ENCODE peak calls at places on chromosomes 5 and 9, in six cellular contexts. G is H7, N is ovary, C is Karpas-422, D is foreskin fibroblast, Q is IMR-90. L is an unnamed sample.

GRCh38 chr5:149913449-149914419 is 30.9 kb downstream of the PDE6A start:
- DNase-seq in G (no peak), N (no peak), C (no peak), D (no peak), Q (no peak), L (no peak)

GRCh38 chr9:121734465-121734864 is 83.0 kb downstream of the DAB2IP start:
- DNase-seq in G (no peak), N (no peak), C (no peak), D (peak), Q (peak), L (no peak)

GRCh38 chr5:156529902-156530301 is 202.9 kb downstream of the SGCD start:
- DNase-seq in G (no peak), N (no peak), C (no peak), D (peak), Q (peak), L (no peak)

GRCh38 chr5:96324708-96325107 is 108.3 kb downstream of the PCSK1 start:
- DNase-seq in G (no peak), N (no peak), C (no peak), D (peak), Q (peak), L (no peak)

GRCh38 chr9:136997830-136998234 is 1.5 kb upstream of the CLIC3 start:
- DNase-seq in G (no peak), N (no peak), C (no peak), D (no peak), Q (no peak), L (no peak)

GRCh38 chr5:163913548-163913947 is 408.1 kb downstream of the MAT2B start:
- DNase-seq in G (no peak), N (no peak), C (peak), D (peak), Q (peak), L (no peak)

GRCh38 chr5:159805021-159805420 is 111.3 kb upstream of the ADRA1B start:
- DNase-seq in G (no peak), N (no peak), C (no peak), D (peak), Q (no peak), L (no peak)

GRCh38 chr9:79403495-79403894 is 168.3 kb upstream of the TLE4 start:
- DNase-seq in G (no peak), N (no peak), C (no peak), D (no peak), Q (no peak), L (no peak)

GRCh38 chr5:175517824-175518450 is 39.6 kb downstream of the SFXN1 start:
- DNase-seq in G (no peak), N (no peak), C (no peak), D (no peak), Q (peak), L (no peak)

GRCh38 chr5:10567781-10568321 is 4.0 kb downstream of the ANKRD33B start:
- DNase-seq in G (no peak), N (no peak), C (no peak), D (peak), Q (peak), L (no peak)

GRCh38 chr5:178333821-178334481 is 101.3 kb upstream of the PHYKPL start:
- DNase-seq in G (no peak), N (peak), C (no peak), D (no peak), Q (no peak), L (no peak)

GRCh38 chr5:150545246-150545645 is 37.3 kb downstream of the NDST1 start:
- DNase-seq in G (no peak), N (no peak), C (no peak), D (no peak), Q (no peak), L (no peak)

GRCh38 chr5:157608972-157609565 is 33.5 kb upstream of the ADAM19 start:
- DNase-seq in G (no peak), N (no peak), C (no peak), D (no peak), Q (no peak), L (no peak)

GRCh38 chr9:122056484-122056883 is 36.6 kb downstream of the TTLL11 start:
- DNase-seq in G (peak), N (no peak), C (no peak), D (no peak), Q (no peak), L (no peak)

GRCh38 chr5:9440517-9440916 is 105.4 kb downstream of the SEMA5A start:
- DNase-seq in G (no peak), N (no peak), C (no peak), D (peak), Q (peak), L (no peak)

GRCh38 chr9:114694146-114694545 is 12.2 kb upstream of the TEX48 start:
- DNase-seq in G (no peak), N (no peak), C (no peak), D (no peak), Q (peak), L (no peak)

GRCh38 chr9:128979111-128979510 is 31.6 kb downstream of the NUP188 start:
- DNase-seq in G (no peak), N (no peak), C (no peak), D (peak), Q (no peak), L (no peak)

GRCh38 chr9:73038613-73039012 is 85.8 kb upstream of the ALDH1A1 start:
- DNase-seq in G (no peak), N (peak), C (no peak), D (peak), Q (no peak), L (no peak)

GRCh38 chr9:87063883-87064282 is 116.6 kb upstream of the GAS1 start:
- DNase-seq in G (no peak), N (no peak), C (no peak), D (peak), Q (peak), L (no peak)

GRCh38 chr9:91776409-91777365 is 173.3 kb downstream of the ROR2 start:
- DNase-seq in G (no peak), N (no peak), C (no peak), D (peak), Q (peak), L (no peak)

GRCh38 chr9:112754578-112754977 is 4.0 kb downstream of the SNX30 start:
- DNase-seq in G (no peak), N (no peak), C (peak), D (peak), Q (peak), L (peak)

GRCh38 chr9:95283678-95284077 is 33.8 kb downstream of the FANCC start:
- DNase-seq in G (no peak), N (no peak), C (no peak), D (peak), Q (no peak), L (no peak)

GRCh38 chr5:120405923-120406322 is 58.2 kb upstream of the PRR16 start:
- DNase-seq in G (no peak), N (no peak), C (no peak), D (peak), Q (peak), L (no peak)

GRCh38 chr5:74476197-74477081 is 164.1 kb downstream of the ENC1 start:
- DNase-seq in G (no peak), N (no peak), C (no peak), D (no peak), Q (no peak), L (no peak)

GRCh38 chr5:100131161-100131560 is 404.0 kb upstream of the FAM174A start:
- DNase-seq in G (no peak), N (no peak), C (no peak), D (no peak), Q (no peak), L (no peak)

GRCh38 chr5:142758062-142758802 is 11.9 kb upstream of the ARHGAP26 start:
- DNase-seq in G (no peak), N (no peak), C (no peak), D (no peak), Q (no peak), L (no peak)

GRCh38 chr5:73654171-73654811 is 28.3 kb downstream of the ARHGEF28 start:
- DNase-seq in G (no peak), N (no peak), C (no peak), D (peak), Q (peak), L (no peak)

GRCh38 chr9:130994546-130995398 is 14.2 kb upstream of the LAMC3 start:
- DNase-seq in G (no peak), N (no peak), C (no peak), D (no peak), Q (no peak), L (no peak)

GRCh38 chr5:179486596-179487051 is 63.7 kb upstream of the RUFY1 start:
- DNase-seq in G (no peak), N (no peak), C (no peak), D (peak), Q (peak), L (no peak)

GRCh38 chr9:120904999-120905793 is 21.4 kb downstream of the TRAF1 start:
- DNase-seq in G (no peak), N (no peak), C (no peak), D (no peak), Q (no peak), L (no peak)

GRCh38 chr5:60945760-60946253 is 802 bp downstream of the NDUFAF2 start:
- DNase-seq in G (peak), N (peak), C (peak), D (peak), Q (peak), L (no peak)

GRCh38 chr5:174642816-174643405 is 81.5 kb upstream of the MSX2 start:
- DNase-seq in G (no peak), N (no peak), C (no peak), D (no peak), Q (no peak), L (no peak)

GRCh38 chr5:150412319-150413175 is at the start of gene CD74:
- DNase-seq in G (peak), N (peak), C (peak), D (peak), Q (peak), L (no peak)

GRCh38 chr9:97419315-97419867 is 7.5 kb downstream of the TDRD7 start:
- DNase-seq in G (no peak), N (no peak), C (no peak), D (peak), Q (peak), L (no peak)

GRCh38 chr5:62354028-62354874 is 48.2 kb downstream of the KIF2A start:
- DNase-seq in G (no peak), N (no peak), C (peak), D (peak), Q (peak), L (peak)

GRCh38 chr9:96169488-96169887 is 132.5 kb downstream of the HSD17B3 start:
- DNase-seq in G (peak), N (peak), C (no peak), D (peak), Q (peak), L (no peak)

GRCh38 chr5:27475063-27475462 is 436.7 kb upstream of the CDH9 start:
- DNase-seq in G (no peak), N (no peak), C (no peak), D (no peak), Q (no peak), L (no peak)
- H3K4me3 ChIP-seq in G (peak), N (no peak), C (no peak), D (no peak), Q (no peak), L (no peak)

GRCh38 chr5:165138261-165138660 is 1632.8 kb downstream of the MAT2B start:
- DNase-seq in G (no peak), N (no peak), C (no peak), D (no peak), Q (no peak), L (no peak)
- H3K4me3 ChIP-seq in G (no peak), N (no peak), C (no peak), D (no peak), Q (no peak), L (no peak)

DNA sequence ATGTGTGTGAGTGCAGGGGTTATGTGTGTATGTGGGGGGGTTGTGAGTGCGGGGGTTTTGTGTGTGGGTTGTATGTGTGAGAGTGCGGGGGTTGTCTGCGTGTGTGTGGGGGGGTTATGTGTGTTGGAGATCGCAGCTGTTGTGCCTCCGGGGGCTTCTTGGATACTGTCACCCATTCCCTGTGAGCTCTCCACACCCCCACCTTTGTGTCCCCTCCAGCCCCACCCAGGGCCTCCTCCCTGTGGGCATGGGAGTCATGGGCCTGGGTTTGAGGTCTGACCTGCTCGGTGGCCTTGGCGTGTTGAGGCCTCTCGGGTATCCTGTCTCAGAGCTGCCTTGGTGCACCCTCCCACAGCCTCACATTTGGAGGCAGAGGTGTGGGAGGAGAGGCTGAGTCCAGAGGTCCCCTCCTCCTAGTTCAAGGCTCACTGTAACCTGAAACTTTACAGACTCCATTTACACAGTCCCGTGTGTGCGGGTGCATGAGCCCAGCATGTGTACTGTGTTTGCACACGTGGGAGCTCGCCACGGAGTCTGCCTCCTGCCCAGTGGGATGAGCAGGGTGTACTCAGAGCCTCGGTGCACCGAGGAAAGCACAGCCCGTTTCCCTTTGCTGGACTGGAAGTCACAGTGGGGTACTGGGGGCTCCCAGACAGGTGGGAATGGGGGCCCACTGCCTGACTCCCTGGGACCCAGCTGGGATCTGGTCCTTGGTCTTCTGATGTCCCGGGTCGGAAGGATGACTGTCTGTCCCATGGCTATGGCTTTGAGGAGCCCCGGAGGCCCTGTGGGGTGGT is 43.4 kb downstream of the RXRA start:
- DNase-seq in G (no peak), N (no peak), C (no peak), D (no peak), Q (no peak), L (no peak)
- H3K4me3 ChIP-seq in G (no peak), N (no peak), C (no peak), D (no peak), Q (no peak), L (no peak)

GRCh38 chr5:137415231-137415681 is 83.9 kb downstream of the SPOCK1 start:
- DNase-seq in G (no peak), N (no peak), C (no peak), D (peak), Q (peak), L (no peak)
- H3K4me3 ChIP-seq in G (no peak), N (no peak), C (no peak), D (no peak), Q (no peak), L (no peak)

GRCh38 chr9:109012009-109012875 is 1.1 kb downstream of the CTNNAL1 start:
- DNase-seq in G (no peak), N (peak), C (peak), D (peak), Q (peak), L (no peak)

GRCh38 chr9:109013678-109014145 is 413 bp upstream of the CTNNAL1 start:
- DNase-seq in G (no peak), N (no peak), C (no peak), D (peak), Q (no peak), L (no peak)

GRCh38 chr9:109014267-109015025 is 1.1 kb upstream of the CTNNAL1 start:
- DNase-seq in G (peak), N (peak), C (no peak), D (peak), Q (peak), L (no peak)

GRCh38 chr9:109012876-109013677 is at the start of gene CTNNAL1:
- DNase-seq in G (peak), N (peak), C (peak), D (peak), Q (peak), L (peak)

GRCh38 chr9:109010676-109011655 is 2.3 kb downstream of the CTNNAL1 start:
- DNase-seq in G (no peak), N (no peak), C (peak), D (peak), Q (peak), L (no peak)
- H3K4me3 ChIP-seq in G (no peak), N (peak), C (peak), D (peak), Q (no peak), L (no peak)

GRCh38 chr5:31990701-31991110 is 183.4 kb downstream of the GOLPH3 start:
- DNase-seq in G (no peak), N (no peak), C (no peak), D (peak), Q (no peak), L (no peak)

GRCh38 chr5:31995011-31995410 is 179.1 kb downstream of the GOLPH3 start:
- DNase-seq in G (no peak), N (no peak), C (no peak), D (no peak), Q (no peak), L (no peak)

GRCh38 chr5:31992377-31992776 is 181.7 kb downstream of the GOLPH3 start:
- DNase-seq in G (no peak), N (no peak), C (no peak), D (no peak), Q (no peak), L (no peak)

GRCh38 chr5:31995714-31996113 is 178.4 kb downstream of the GOLPH3 start:
- DNase-seq in G (no peak), N (no peak), C (no peak), D (no peak), Q (no peak), L (peak)

GRCh38 chr5:31993182-31993961 is 180.7 kb downstream of the GOLPH3 start:
- DNase-seq in G (no peak), N (no peak), C (no peak), D (peak), Q (peak), L (no peak)
- H3K4me3 ChIP-seq in G (no peak), N (no peak), C (no peak), D (no peak), Q (no peak), L (no peak)

GRCh38 chr9:99076030-99076429 is 28.9 kb upstream of the TGFBR1 start:
- DNase-seq in G (no peak), N (no peak), C (no peak), D (no peak), Q (no peak), L (no peak)

GRCh38 chr9:99075246-99075912 is 29.5 kb upstream of the TGFBR1 start:
- DNase-seq in G (no peak), N (no peak), C (no peak), D (peak), Q (peak), L (no peak)

GRCh38 chr9:99074902-99075245 is 30.0 kb upstream of the TGFBR1 start:
- DNase-seq in G (no peak), N (no peak), C (no peak), D (no peak), Q (no peak), L (no peak)

GRCh38 chr9:99078731-99079130 is 26.2 kb upstream of the TGFBR1 start:
- DNase-seq in G (no peak), N (no peak), C (no peak), D (no peak), Q (no peak), L (no peak)

DNA sequence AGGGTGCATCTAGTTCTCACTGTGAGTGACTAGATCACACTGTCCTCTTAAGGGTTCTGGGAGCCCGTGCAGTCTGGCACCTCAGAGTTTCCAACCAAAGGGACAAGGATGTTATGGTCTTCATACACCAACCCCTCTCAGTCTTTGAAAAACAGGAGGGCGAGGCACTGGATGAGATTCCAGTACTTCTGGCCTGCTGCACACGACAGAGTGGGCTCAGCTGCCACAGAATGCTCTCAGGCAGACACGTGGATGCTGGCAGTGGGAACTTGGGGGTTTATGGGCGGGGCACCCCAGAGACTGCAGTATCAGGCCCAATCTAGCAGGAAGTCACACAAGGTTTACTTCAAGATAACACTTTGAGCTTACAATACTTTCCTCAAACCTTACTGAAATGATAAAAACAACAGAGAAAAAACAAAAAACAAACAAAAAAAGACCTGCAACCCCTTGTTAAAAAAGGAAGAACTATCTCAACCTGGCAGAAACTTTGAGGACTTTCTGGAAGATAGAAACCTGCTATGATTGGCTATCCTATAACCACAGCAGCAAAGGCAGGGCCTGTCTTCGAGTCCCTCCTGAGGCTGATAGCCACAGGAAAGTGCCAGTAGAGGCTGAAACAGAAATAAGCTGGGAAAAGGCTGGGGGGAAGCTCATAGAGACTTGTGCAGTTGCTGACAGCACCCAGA is 28.3 kb upstream of the TGFBR1 start:
- DNase-seq in G (no peak), N (no peak), C (no peak), D (no peak), Q (no peak), L (peak)
- H3K4me3 ChIP-seq in G (no peak), N (no peak), C (no peak), D (no peak), Q (no peak), L (no peak)